ENCODE peak calls at places on chromosomes 13 and 19, in four cellular contexts. One of them, this sample, is unnamed. For H3K27me3, the result is how much of the 10 kb centered on the place peaks cover.

GRCh38 chr13:83121904-83122303 is 760.4 kb downstream of the SLITRK1 start:
- DNase-seq in NT2/D1: no peak
- DNase-seq in GM23248: no peak
- DNase-seq in right lobe of liver: no peak
- DNase-seq in this sample: no peak

GRCh38 chr19:12938536-12939291 is at the start of gene CALR:
- DNase-seq in NT2/D1: no peak
- DNase-seq in GM23248: peak
- DNase-seq in right lobe of liver: no peak
- DNase-seq in this sample: peak

GRCh38 chr13:41402695-41403511 is 54.4 kb upstream of the RGCC start:
- DNase-seq in NT2/D1: no peak
- DNase-seq in GM23248: no peak
- DNase-seq in right lobe of liver: no peak
- DNase-seq in this sample: no peak

GRCh38 chr19:21092107-21092506 is 10.1 kb downstream of the ZNF714 start:
- DNase-seq in NT2/D1: no peak
- DNase-seq in GM23248: peak
- DNase-seq in right lobe of liver: no peak
- DNase-seq in this sample: no peak

GRCh38 chr19:36221474-36221873 is 6.6 kb downstream of the ZNF146 start:
- DNase-seq in NT2/D1: no peak
- DNase-seq in GM23248: no peak
- DNase-seq in right lobe of liver: no peak
- DNase-seq in this sample: no peak

GRCh38 chr13:44125943-44126469 is 246.3 kb downstream of the LACC1 start:
- DNase-seq in NT2/D1: no peak
- DNase-seq in GM23248: no peak
- DNase-seq in right lobe of liver: no peak
- DNase-seq in this sample: no peak

GRCh38 chr19:8922591-8922990 is 87.6 kb downstream of the MUC16 start:
- DNase-seq in NT2/D1: no peak
- DNase-seq in GM23248: no peak
- DNase-seq in right lobe of liver: no peak
- DNase-seq in this sample: no peak

GRCh38 chr13:91406619-91407018 is 8.2 kb downstream of the GPC5 start:
- DNase-seq in NT2/D1: peak
- DNase-seq in GM23248: peak
- DNase-seq in right lobe of liver: no peak
- DNase-seq in this sample: peak

GRCh38 chr19:27861411-27861975 is 1351.5 kb downstream of the UQCRFS1 start:
- DNase-seq in NT2/D1: no peak
- DNase-seq in GM23248: no peak
- DNase-seq in right lobe of liver: no peak
- DNase-seq in this sample: no peak

GRCh38 chr19:13906525-13906904 is 514 bp downstream of the CC2D1A start:
- DNase-seq in NT2/D1: no peak
- DNase-seq in GM23248: peak
- DNase-seq in right lobe of liver: no peak
- DNase-seq in this sample: peak

GRCh38 chr13:112697756-112698655 is 8.2 kb downstream of the ATP11A start:
- DNase-seq in NT2/D1: no peak
- DNase-seq in GM23248: peak
- DNase-seq in right lobe of liver: no peak
- DNase-seq in this sample: peak

GRCh38 chr13:29428992-29429315 is 166.5 kb downstream of the SLC7A1 start:
- DNase-seq in NT2/D1: no peak
- DNase-seq in GM23248: no peak
- DNase-seq in right lobe of liver: no peak
- DNase-seq in this sample: no peak

GRCh38 chr19:40623403-40624239 is 22.5 kb downstream of the LTBP4 start:
- DNase-seq in NT2/D1: peak
- DNase-seq in GM23248: no peak
- DNase-seq in right lobe of liver: peak
- DNase-seq in this sample: peak

GRCh38 chr13:66826398-66826797 is 403.7 kb downstream of the PCDH9 start:
- DNase-seq in NT2/D1: no peak
- DNase-seq in GM23248: no peak
- DNase-seq in right lobe of liver: no peak
- DNase-seq in this sample: no peak

GRCh38 chr19:49343127-49343526 is 7.9 kb downstream of the CD37 start:
- DNase-seq in NT2/D1: no peak
- DNase-seq in GM23248: no peak
- DNase-seq in right lobe of liver: no peak
- DNase-seq in this sample: peak

GRCh38 chr19:52296773-52297600 is at the start of gene ZNF480:
- DNase-seq in NT2/D1: peak
- DNase-seq in GM23248: peak
- DNase-seq in right lobe of liver: peak
- DNase-seq in this sample: peak

GRCh38 chr19:48501961-48502719 is 9.5 kb downstream of the LMTK3 start:
- DNase-seq in NT2/D1: peak
- DNase-seq in GM23248: peak
- DNase-seq in right lobe of liver: peak
- DNase-seq in this sample: peak

DNA sequence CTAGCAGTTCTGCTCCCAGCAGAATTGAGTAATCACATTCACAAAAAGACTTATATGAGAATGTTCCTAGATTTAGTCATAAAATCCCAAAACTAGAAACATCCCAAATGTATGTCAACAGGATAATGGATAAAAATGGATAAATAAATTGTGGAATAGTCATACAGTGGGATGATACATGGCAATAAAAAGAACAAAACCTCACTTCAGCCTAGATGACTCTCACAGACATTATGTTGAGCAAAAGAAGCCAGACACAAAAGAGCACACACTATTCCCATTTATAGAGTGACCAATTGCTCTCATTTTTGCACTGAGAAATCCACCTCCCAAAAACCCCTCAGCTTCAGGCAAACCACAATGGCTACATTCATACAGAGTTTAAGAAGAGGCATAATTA is 352.4 kb upstream of the HTR2A start:
- DNase-seq in NT2/D1: no peak
- DNase-seq in GM23248: peak
- DNase-seq in right lobe of liver: no peak
- DNase-seq in this sample: no peak
- H3K27me3 ChIP-seq in NT2/D1: under half
- H3K27me3 ChIP-seq in GM23248: under half
- H3K27me3 ChIP-seq in right lobe of liver: under half
- H3K27me3 ChIP-seq in this sample: under half

DNA sequence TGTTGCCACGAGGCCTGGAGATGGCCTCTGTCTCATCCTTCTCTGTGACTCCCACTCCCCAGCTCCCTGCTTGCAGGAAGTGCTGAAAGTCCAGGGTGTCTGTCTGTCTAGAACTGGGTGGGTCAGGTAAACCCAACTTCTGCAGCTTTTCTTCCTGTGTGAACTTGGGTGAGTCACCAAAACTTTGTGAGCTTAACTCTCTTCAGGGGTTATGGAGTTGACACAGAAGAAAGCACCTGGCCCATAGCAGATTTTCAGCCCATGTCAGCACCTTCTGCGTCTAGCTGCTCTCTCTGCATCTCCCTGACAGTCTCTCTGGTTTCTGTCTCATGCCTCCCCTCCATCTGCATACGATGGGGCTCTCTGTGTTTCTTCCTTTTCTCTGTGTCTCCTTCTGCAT is 4.2 kb upstream of the CACNG7 start:
- DNase-seq in NT2/D1: no peak
- DNase-seq in GM23248: no peak
- DNase-seq in right lobe of liver: no peak
- DNase-seq in this sample: no peak
- H3K27me3 ChIP-seq in NT2/D1: under half
- H3K27me3 ChIP-seq in GM23248: under half
- H3K27me3 ChIP-seq in right lobe of liver: under half
- H3K27me3 ChIP-seq in this sample: under half

GRCh38 chr19:55082023-55082851 is 6.6 kb downstream of the EPS8L1 start:
- DNase-seq in NT2/D1: no peak
- DNase-seq in GM23248: peak
- DNase-seq in right lobe of liver: peak
- DNase-seq in this sample: no peak

GRCh38 chr19:55079400-55080038 is 3.9 kb downstream of the EPS8L1 start:
- DNase-seq in NT2/D1: no peak
- DNase-seq in GM23248: no peak
- DNase-seq in right lobe of liver: peak
- DNase-seq in this sample: no peak

GRCh38 chr19:55081773-55082022 is 6.0 kb downstream of the EPS8L1 start:
- DNase-seq in NT2/D1: no peak
- DNase-seq in GM23248: no peak
- DNase-seq in right lobe of liver: no peak
- DNase-seq in this sample: no peak

GRCh38 chr19:55080121-55080914 is 4.6 kb downstream of the EPS8L1 start:
- DNase-seq in NT2/D1: no peak
- DNase-seq in GM23248: peak
- DNase-seq in right lobe of liver: peak
- DNase-seq in this sample: peak

DNA sequence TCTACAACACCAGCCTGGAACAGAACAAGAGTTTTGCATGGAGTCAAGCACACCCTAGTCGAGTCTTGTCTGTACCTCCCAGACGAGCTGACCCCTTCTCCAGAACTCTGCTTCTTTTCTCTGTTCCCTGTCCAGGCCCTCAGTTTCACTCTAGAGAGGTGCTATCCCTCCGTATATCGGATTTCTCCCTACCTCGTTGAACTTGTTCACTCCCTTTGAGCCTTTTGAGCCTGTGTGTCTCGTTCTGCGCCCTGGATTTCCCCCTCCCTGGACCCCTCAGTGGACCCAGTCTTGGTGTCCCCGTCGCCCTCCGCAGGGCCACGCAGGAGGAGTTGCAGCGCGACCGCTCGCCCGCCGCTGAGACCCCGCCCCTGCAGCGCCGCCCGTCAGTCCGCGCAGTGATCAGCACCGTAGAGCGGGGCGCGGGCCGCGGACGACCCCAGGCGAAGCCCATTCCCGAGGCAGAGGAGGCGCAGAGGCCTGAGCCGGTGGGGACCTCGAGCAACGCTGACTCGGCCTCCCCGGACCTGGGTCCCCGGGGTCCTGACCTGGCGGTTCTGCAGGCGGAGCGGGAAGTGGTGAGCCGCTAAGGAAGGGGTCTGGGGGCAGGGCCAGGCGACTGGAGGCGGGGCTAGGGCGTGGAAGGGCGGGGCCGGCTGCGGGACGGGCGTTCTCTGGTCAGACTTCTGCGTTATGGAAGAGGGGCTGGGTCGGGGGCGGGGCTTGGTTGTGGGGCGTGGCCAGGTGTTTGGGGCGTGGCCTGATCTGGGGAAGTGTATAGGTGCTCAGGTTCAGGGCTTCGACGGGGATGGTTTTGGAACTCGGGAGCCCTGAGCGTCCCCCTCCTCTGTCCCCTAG is 5.5 kb downstream of the EPS8L1 start:
- DNase-seq in NT2/D1: no peak
- DNase-seq in GM23248: peak
- DNase-seq in right lobe of liver: peak
- DNase-seq in this sample: peak
- H3K27me3 ChIP-seq in NT2/D1: under half
- H3K27me3 ChIP-seq in GM23248: half or more
- H3K27me3 ChIP-seq in right lobe of liver: under half
- H3K27me3 ChIP-seq in this sample: under half

GRCh38 chr19:3285647-3286176 is 61.3 kb downstream of the CELF5 start:
- DNase-seq in NT2/D1: peak
- DNase-seq in GM23248: no peak
- DNase-seq in right lobe of liver: peak
- DNase-seq in this sample: peak

GRCh38 chr19:3284759-3285646 is 60.5 kb downstream of the CELF5 start:
- DNase-seq in NT2/D1: peak
- DNase-seq in GM23248: peak
- DNase-seq in right lobe of liver: peak
- DNase-seq in this sample: peak

GRCh38 chr19:3283886-3284657 is 59.6 kb downstream of the CELF5 start:
- DNase-seq in NT2/D1: no peak
- DNase-seq in GM23248: no peak
- DNase-seq in right lobe of liver: no peak
- DNase-seq in this sample: no peak

GRCh38 chr19:3289971-3290569 is 65.6 kb downstream of the CELF5 start:
- DNase-seq in NT2/D1: no peak
- DNase-seq in GM23248: no peak
- DNase-seq in right lobe of liver: no peak
- DNase-seq in this sample: no peak

DNA sequence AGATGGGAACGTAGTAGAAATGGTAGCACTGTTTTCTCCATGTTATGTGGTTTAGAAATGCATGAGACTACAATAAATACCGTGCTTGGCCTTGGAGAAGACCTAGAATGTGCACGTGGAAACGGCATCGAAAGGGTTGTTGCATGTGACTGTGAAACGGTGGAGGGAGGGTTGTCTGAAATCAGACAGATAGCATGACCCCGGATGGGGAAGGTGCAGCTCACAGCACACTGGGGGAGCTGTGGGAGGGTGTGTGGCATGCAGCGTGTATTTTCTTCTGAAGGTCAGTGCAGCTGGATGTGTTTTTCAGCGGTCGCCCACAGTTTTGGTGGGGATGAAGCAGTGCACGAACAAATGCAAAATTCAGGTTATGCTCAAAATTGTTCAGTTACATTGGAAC is 63.4 kb downstream of the CELF5 start:
- DNase-seq in NT2/D1: no peak
- DNase-seq in GM23248: no peak
- DNase-seq in right lobe of liver: no peak
- DNase-seq in this sample: no peak
- H3K27me3 ChIP-seq in NT2/D1: under half
- H3K27me3 ChIP-seq in GM23248: under half
- H3K27me3 ChIP-seq in right lobe of liver: under half
- H3K27me3 ChIP-seq in this sample: under half

DNA sequence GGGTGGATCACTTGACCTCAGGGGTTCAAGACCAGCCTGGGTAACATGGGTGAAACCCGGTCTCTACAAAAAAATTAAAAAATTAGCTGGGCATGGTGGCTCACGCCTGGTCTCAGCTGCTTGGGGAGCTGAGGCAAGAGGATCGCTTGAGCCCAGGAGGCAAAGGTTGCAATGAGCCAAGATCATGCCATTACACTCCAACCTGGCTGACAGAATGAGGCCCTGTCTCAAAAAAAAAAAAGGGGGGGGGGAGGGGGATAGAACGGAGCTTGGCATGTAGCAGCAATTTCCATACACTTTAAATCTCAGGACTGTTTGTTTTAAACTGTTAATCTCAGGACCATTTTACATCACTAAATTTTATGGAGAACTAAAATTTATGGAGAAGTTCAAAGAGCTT is 2.2 kb downstream of the ACP7 start:
- DNase-seq in NT2/D1: no peak
- DNase-seq in GM23248: no peak
- DNase-seq in right lobe of liver: no peak
- DNase-seq in this sample: no peak
- H3K27me3 ChIP-seq in NT2/D1: under half
- H3K27me3 ChIP-seq in GM23248: under half
- H3K27me3 ChIP-seq in right lobe of liver: under half
- H3K27me3 ChIP-seq in this sample: under half

GRCh38 chr19:15253513-15253912 is 21.3 kb upstream of the EPHX3 start:
- DNase-seq in NT2/D1: no peak
- DNase-seq in GM23248: no peak
- DNase-seq in right lobe of liver: no peak
- DNase-seq in this sample: no peak
- H3K27me3 ChIP-seq in NT2/D1: under half
- H3K27me3 ChIP-seq in GM23248: under half
- H3K27me3 ChIP-seq in right lobe of liver: under half
- H3K27me3 ChIP-seq in this sample: under half

GRCh38 chr19:17954401-17954800 is 12.5 kb upstream of the KCNN1 start:
- DNase-seq in NT2/D1: no peak
- DNase-seq in GM23248: no peak
- DNase-seq in right lobe of liver: no peak
- DNase-seq in this sample: no peak
- H3K27me3 ChIP-seq in NT2/D1: under half
- H3K27me3 ChIP-seq in GM23248: under half
- H3K27me3 ChIP-seq in right lobe of liver: under half
- H3K27me3 ChIP-seq in this sample: under half

GRCh38 chr13:27965343-27965739 is 3.8 kb downstream of the CDX2 start:
- DNase-seq in NT2/D1: no peak
- DNase-seq in GM23248: no peak
- DNase-seq in right lobe of liver: no peak
- DNase-seq in this sample: peak
- H3K27me3 ChIP-seq in NT2/D1: half or more
- H3K27me3 ChIP-seq in GM23248: half or more
- H3K27me3 ChIP-seq in right lobe of liver: under half
- H3K27me3 ChIP-seq in this sample: under half

This sample was measured in Peyer's patch.